ENCODE peak calls at places on chromosomes 13 and 19, in eight cellular contexts. G is psoas muscle; O is RWPE2; N is lower lobe of right lung; J is activated CD8-positive, alpha-beta T cell treated with anti-CD3 and anti-CD28 coated beads, Interleukin-2, amount 10 ng/mL, durations not matched to agents 7 days and 5 days; A is left ventricle myocardium superior; Z is activated T-cell treated with anti-CD3 and anti-CD28 coated beads, Interleukin-2, amount 50 U/mL, for 4 hours; Q is PC-3. W is an unnamed sample.

GRCh38 chr19:38004505-38005223 is 97.7 kb downstream of the SIPA1L3 start:
- ATAC-seq in Q (peak), G (peak), N (peak), O (peak), Z (no peak), A (peak), J (no peak), W (peak)

GRCh38 chr13:51628059-51628852 is 44.0 kb downstream of the WDFY2 start:
- ATAC-seq in Z (no peak), J (no peak), G (no peak), A (no peak), N (no peak), O (no peak), Q (no peak), W (no peak)

GRCh38 chr13:86881390-86881789 is 789.8 kb upstream of the SLITRK5 start:
- ATAC-seq in N (no peak), Q (no peak), O (no peak), Z (no peak), A (peak), G (no peak), J (no peak), W (no peak)

GRCh38 chr19:35399231-35399630 is 28.4 kb downstream of the GPR42 start:
- ATAC-seq in Z (no peak), A (peak), O (no peak), Q (no peak), J (no peak), G (no peak), N (no peak), W (no peak)

GRCh38 chr13:74090397-74090796 is 43.8 kb downstream of the KLF12 start:
- ATAC-seq in J (peak), Z (peak), N (no peak), Q (no peak), O (no peak), A (no peak), G (no peak), W (no peak)

GRCh38 chr19:32223595-32224370 is 121.6 kb upstream of the ZNF507 start:
- ATAC-seq in J (peak), Q (no peak), Z (peak), N (peak), G (no peak), A (no peak), O (peak), W (no peak)

GRCh38 chr19:36256853-36257511 is 42.1 kb downstream of the ZNF146 start:
- ATAC-seq in G (no peak), Q (no peak), J (no peak), A (peak), N (no peak), O (no peak), Z (no peak), W (no peak)

GRCh38 chr13:96984061-96984508 is 10.2 kb downstream of the OXGR1 start:
- ATAC-seq in G (no peak), J (peak), Z (peak), N (peak), O (peak), Q (peak), A (peak), W (peak)

GRCh38 chr19:40144151-40144550 is 47.1 kb upstream of the MAP3K10 start:
- ATAC-seq in Q (no peak), O (no peak), G (no peak), N (no peak), J (peak), A (no peak), Z (peak), W (no peak)

GRCh38 chr19:18514800-18515682 is 6.8 kb downstream of the ELL start:
- ATAC-seq in O (peak), Q (peak), Z (peak), N (peak), A (peak), J (no peak), G (peak), W (peak)

GRCh38 chr13:65154661-65155447 is 2075.3 kb downstream of the PCDH9 start:
- ATAC-seq in O (no peak), Z (no peak), J (no peak), Q (no peak), A (no peak), G (no peak), N (no peak), W (no peak)

GRCh38 chr13:25980255-25980654 is 71.6 kb downstream of the SHISA2 start:
- ATAC-seq in Q (peak), G (no peak), J (no peak), A (no peak), N (peak), O (no peak), Z (no peak), W (no peak)

GRCh38 chr19:55640043-55640576 is 692 bp upstream of the ZNF580 start:
- ATAC-seq in J (peak), O (no peak), A (peak), Z (peak), G (peak), Q (no peak), N (peak), W (peak)

GRCh38 chr19:7694499-7694898 is 7.4 kb downstream of the FCER2 start:
- ATAC-seq in O (no peak), A (no peak), Z (no peak), Q (no peak), G (no peak), J (no peak), N (no peak), W (no peak)

GRCh38 chr13:51614350-51614786 is 30.1 kb downstream of the WDFY2 start:
- ATAC-seq in Z (peak), N (peak), Q (no peak), A (peak), G (peak), O (no peak), J (peak), W (peak)

GRCh38 chr19:48136547-48136946 is 25.9 kb upstream of the PLA2G4C start:
- ATAC-seq in G (no peak), Z (no peak), N (no peak), Q (no peak), J (no peak), A (no peak), O (no peak), W (no peak)

GRCh38 chr19:2170987-2171348 is 7.2 kb downstream of the DOT1L start:
- ATAC-seq in N (no peak), G (no peak), Q (no peak), J (peak), Z (peak), A (no peak), O (no peak), W (no peak)

GRCh38 chr13:97506511-97506910 is 72.5 kb downstream of the RAP2A start:
- ATAC-seq in Q (no peak), J (no peak), O (no peak), A (no peak), N (peak), G (no peak), Z (no peak), W (no peak)

W was measured in gastroesophageal sphincter.